ENCODE peak calls at places on chromosomes 11 and 22, in four cellular contexts. One of them, this sample, is unnamed.
A peak's percentile ranks its signal among the peaks of the same experiment; 100 is the strongest.

GRCh38 chr22:29026579-29026978 is 35.1 kb downstream of the C22orf31 start:
- DNase-seq in HepG2: no peak
- DNase-seq in lower leg skin: no peak
- DNase-seq in psoas muscle: no peak
- DNase-seq in this sample: no peak

GRCh38 chr11:65417221-65417701 is 5.3 kb upstream of the NEAT1 start:
- DNase-seq in HepG2: no peak
- DNase-seq in lower leg skin: no peak
- DNase-seq in psoas muscle: no peak
- DNase-seq in this sample: peak; percentile 85

GRCh38 chr11:66015936-66016792 is 4.4 kb downstream of the CST6 start:
- DNase-seq in HepG2: no peak
- DNase-seq in lower leg skin: no peak
- DNase-seq in psoas muscle: no peak
- DNase-seq in this sample: no peak

GRCh38 chr22:30531651-30532608 is 14.6 kb downstream of the SEC14L6 start:
- DNase-seq in HepG2: no peak
- DNase-seq in lower leg skin: no peak
- DNase-seq in psoas muscle: no peak
- DNase-seq in this sample: no peak

GRCh38 chr22:36291831-36292740 is 39.2 kb downstream of the APOL1 start:
- DNase-seq in HepG2: no peak
- DNase-seq in lower leg skin: no peak
- DNase-seq in psoas muscle: no peak
- DNase-seq in this sample: peak; percentile 17

GRCh38 chr22:19430890-19431541 is 517 bp downstream of the HIRA start:
- DNase-seq in HepG2: peak; percentile 39
- DNase-seq in lower leg skin: no peak
- DNase-seq in psoas muscle: peak; percentile 44
- DNase-seq in this sample: peak; percentile 48

GRCh38 chr22:37043828-37044538 is 7.6 kb upstream of the KCTD17 start:
- DNase-seq in HepG2: peak; percentile 77
- DNase-seq in lower leg skin: peak; percentile 45
- DNase-seq in psoas muscle: peak; percentile 52
- DNase-seq in this sample: peak; percentile 75

GRCh38 chr22:44037519-44038370 is 13.6 kb downstream of the PARVB start:
- DNase-seq in HepG2: no peak
- DNase-seq in lower leg skin: peak; percentile 54
- DNase-seq in psoas muscle: peak; percentile 50
- DNase-seq in this sample: peak; percentile 90

GRCh38 chr22:40525250-40525884 is 111.2 kb downstream of the MRTFA start:
- DNase-seq in HepG2: peak; percentile 31
- DNase-seq in lower leg skin: no peak
- DNase-seq in psoas muscle: peak; percentile 51
- DNase-seq in this sample: peak; percentile 58

GRCh38 chr11:118229274-118229847 is 4.5 kb upstream of the JAML start:
- DNase-seq in HepG2: no peak
- DNase-seq in lower leg skin: no peak
- DNase-seq in psoas muscle: no peak
- DNase-seq in this sample: no peak

GRCh38 chr22:19059481-19060278 is 62.5 kb downstream of the DGCR2 start:
- DNase-seq in HepG2: no peak
- DNase-seq in lower leg skin: no peak
- DNase-seq in psoas muscle: no peak
- DNase-seq in this sample: no peak

GRCh38 chr11:118910309-118911112 is 15.2 kb downstream of the BCL9L start:
- DNase-seq in HepG2: peak; percentile 75
- DNase-seq in lower leg skin: no peak
- DNase-seq in psoas muscle: peak; percentile 86
- DNase-seq in this sample: peak; percentile 84

GRCh38 chr11:96341237-96342130 is 1.5 kb downstream of the MAML2 start:
- DNase-seq in HepG2: peak; percentile 44
- DNase-seq in lower leg skin: peak; percentile 45
- DNase-seq in psoas muscle: peak; percentile 43
- DNase-seq in this sample: peak; percentile 46

GRCh38 chr11:44607987-44608386 is 42.5 kb downstream of the CD82 start:
- DNase-seq in HepG2: no peak
- DNase-seq in lower leg skin: no peak
- DNase-seq in psoas muscle: no peak
- DNase-seq in this sample: no peak

GRCh38 chr11:94794287-94795168 is 26.4 kb downstream of the AMOTL1 start:
- DNase-seq in HepG2: no peak
- DNase-seq in lower leg skin: peak; percentile 50
- DNase-seq in psoas muscle: peak; percentile 72
- DNase-seq in this sample: peak; percentile 80

GRCh38 chr11:115297330-115297729 is 206.9 kb downstream of the CADM1 start:
- DNase-seq in HepG2: no peak
- DNase-seq in lower leg skin: no peak
- DNase-seq in psoas muscle: no peak
- DNase-seq in this sample: no peak

GRCh38 chr22:26597026-26597425 is 7.1 kb upstream of the TPST2 start:
- DNase-seq in HepG2: no peak
- DNase-seq in lower leg skin: no peak
- DNase-seq in psoas muscle: no peak
- DNase-seq in this sample: no peak
- H3K4me3 ChIP-seq in HepG2: no peak overlapping the region
- H3K4me3 ChIP-seq in lower leg skin: no peak overlapping the region
- H3K4me3 ChIP-seq in psoas muscle: no peak overlapping the region
- H3K4me3 ChIP-seq in this sample: no peak overlapping the region

GRCh38 chr11:34826384-34826726 is 89.8 kb downstream of the APIP start:
- DNase-seq in HepG2: no peak
- DNase-seq in lower leg skin: no peak
- DNase-seq in psoas muscle: no peak
- DNase-seq in this sample: no peak

GRCh38 chr11:34827239-34827638 is 88.9 kb downstream of the APIP start:
- DNase-seq in HepG2: no peak
- DNase-seq in lower leg skin: no peak
- DNase-seq in psoas muscle: no peak
- DNase-seq in this sample: no peak

GRCh38 chr11:34833602-34834001 is 82.6 kb downstream of the APIP start:
- DNase-seq in HepG2: no peak
- DNase-seq in lower leg skin: no peak
- DNase-seq in psoas muscle: no peak
- DNase-seq in this sample: no peak

GRCh38 chr11:34830035-34830434 is 86.1 kb downstream of the APIP start:
- DNase-seq in HepG2: no peak
- DNase-seq in lower leg skin: no peak
- DNase-seq in psoas muscle: no peak
- DNase-seq in this sample: no peak

GRCh38 chr11:34830648-34831047 is 85.5 kb downstream of the APIP start:
- DNase-seq in HepG2: no peak
- DNase-seq in lower leg skin: no peak
- DNase-seq in psoas muscle: no peak
- DNase-seq in this sample: peak; percentile 53
- H3K4me3 ChIP-seq in HepG2: no peak overlapping the region
- H3K4me3 ChIP-seq in lower leg skin: no peak overlapping the region
- H3K4me3 ChIP-seq in psoas muscle: no peak overlapping the region
- H3K4me3 ChIP-seq in this sample: no peak overlapping the region

GRCh38 chr11:69539416-69540117 is 58.1 kb downstream of the LINC01488 start:
- DNase-seq in HepG2: no peak
- DNase-seq in lower leg skin: peak; percentile 34
- DNase-seq in psoas muscle: no peak
- DNase-seq in this sample: peak; percentile 32
- H3K4me3 ChIP-seq in HepG2: no peak overlapping the region
- H3K4me3 ChIP-seq in lower leg skin: no peak overlapping the region
- H3K4me3 ChIP-seq in psoas muscle: peak overlapping the region; percentile 33
- H3K4me3 ChIP-seq in this sample: no peak overlapping the region

GRCh38 chr11:67466962-67467771 is 1.9 kb downstream of the TMEM134 start:
- DNase-seq in HepG2: no peak
- DNase-seq in lower leg skin: no peak
- DNase-seq in psoas muscle: no peak
- DNase-seq in this sample: no peak
- H3K4me3 ChIP-seq in HepG2: no peak overlapping the region
- H3K4me3 ChIP-seq in lower leg skin: no peak overlapping the region
- H3K4me3 ChIP-seq in psoas muscle: no peak overlapping the region
- H3K4me3 ChIP-seq in this sample: no peak overlapping the region

GRCh38 chr22:25930710-25931353 is 188.8 kb downstream of the MYO18B start:
- DNase-seq in HepG2: no peak
- DNase-seq in lower leg skin: no peak
- DNase-seq in psoas muscle: no peak
- DNase-seq in this sample: no peak

GRCh38 chr22:25930083-25930482 is 188.1 kb downstream of the MYO18B start:
- DNase-seq in HepG2: no peak
- DNase-seq in lower leg skin: no peak
- DNase-seq in psoas muscle: no peak
- DNase-seq in this sample: no peak

GRCh38 chr22:25928038-25928437 is 186.1 kb downstream of the MYO18B start:
- DNase-seq in HepG2: no peak
- DNase-seq in lower leg skin: no peak
- DNase-seq in psoas muscle: no peak
- DNase-seq in this sample: no peak

GRCh38 chr22:25933158-25933788 is 191.3 kb downstream of the MYO18B start:
- DNase-seq in HepG2: no peak
- DNase-seq in lower leg skin: no peak
- DNase-seq in psoas muscle: no peak
- DNase-seq in this sample: no peak

DNA sequence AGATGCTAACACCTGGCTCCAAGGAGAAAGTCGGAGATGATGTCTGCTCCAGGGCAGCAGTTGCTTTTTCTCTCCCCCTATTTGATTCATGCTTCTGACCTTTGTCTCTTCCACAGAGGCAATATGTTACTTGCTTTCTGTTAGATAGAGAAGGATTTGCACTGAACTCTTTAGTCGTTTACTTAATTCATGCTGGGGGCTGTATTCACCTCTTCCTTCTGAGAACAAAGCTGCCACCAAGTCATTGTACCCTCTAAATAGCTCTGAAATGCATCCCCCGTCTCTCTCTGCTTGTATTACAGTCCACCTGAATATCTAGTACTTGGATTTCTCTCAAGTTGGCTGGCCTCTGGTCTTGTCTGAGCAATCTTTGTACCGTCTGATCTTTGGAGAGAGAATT is 187.5 kb downstream of the MYO18B start:
- DNase-seq in HepG2: no peak
- DNase-seq in lower leg skin: no peak
- DNase-seq in psoas muscle: no peak
- DNase-seq in this sample: no peak
- H3K4me3 ChIP-seq in HepG2: no peak overlapping the region
- H3K4me3 ChIP-seq in lower leg skin: no peak overlapping the region
- H3K4me3 ChIP-seq in psoas muscle: no peak overlapping the region
- H3K4me3 ChIP-seq in this sample: no peak overlapping the region